ENCODE peak calls at places on chromosomes 6 and 20, in four cellular contexts. K, T, A and B are unnamed samples.

GRCh38 chr6:21382821-21383455 is 210.6 kb upstream of the SOX4 start:
- DNase-seq in K (no peak), T (no peak), A (no peak), B (no peak)

GRCh38 chr6:132811276-132811675 is 3.1 kb upstream of the RPS12 start:
- DNase-seq in K (no peak), T (no peak), A (peak), B (no peak)

GRCh38 chr6:1815827-1816452 is 206.2 kb downstream of the FOXC1 start:
- DNase-seq in K (no peak), T (no peak), A (no peak), B (no peak)

GRCh38 chr20:34680586-34680985 is 3.7 kb upstream of the PIGU start:
- DNase-seq in K (no peak), T (no peak), A (no peak), B (no peak)

GRCh38 chr6:127154509-127154908 is 36.0 kb downstream of the RSPO3 start:
- DNase-seq in K (no peak), T (no peak), A (no peak), B (no peak)

GRCh38 chr6:108562503-108562993 is 1.8 kb downstream of the FOXO3 start:
- DNase-seq in K (peak), T (no peak), A (peak), B (peak)

GRCh38 chr20:33746325-33746998 is 14.7 kb downstream of the ZNF341 start:
- DNase-seq in K (no peak), T (no peak), A (no peak), B (no peak)

GRCh38 chr6:112539355-112539754 is 192.2 kb downstream of the RFPL4B start:
- DNase-seq in K (no peak), T (no peak), A (no peak), B (no peak)

GRCh38 chr6:146650799-146651481 is 52.2 kb downstream of the ADGB start:
- DNase-seq in K (no peak), T (no peak), A (no peak), B (no peak)

GRCh38 chr6:106300944-106301343 is 24.6 kb downstream of the ATG5 start:
- DNase-seq in K (peak), T (peak), A (peak), B (no peak)

GRCh38 chr20:59948828-59949720 is 8.9 kb downstream of the FAM217B start:
- DNase-seq in K (peak), T (no peak), A (peak), B (peak)

GRCh38 chr6:25601797-25602679 is 50.0 kb upstream of the SCGN start:
- DNase-seq in K (peak), T (no peak), A (peak), B (peak)

GRCh38 chr6:53361549-53362031 is 12.8 kb upstream of the ELOVL5 start:
- DNase-seq in K (peak), T (peak), A (no peak), B (no peak)

GRCh38 chr20:39829713-39830112 is 859.3 kb downstream of the MAFB start:
- DNase-seq in K (no peak), T (peak), A (no peak), B (no peak)

GRCh38 chr20:46872315-46873211 is 22.1 kb upstream of the EYA2 start:
- DNase-seq in K (peak), T (no peak), A (no peak), B (no peak)

GRCh38 chr6:71481021-71481420 is 192.4 kb downstream of the OGFRL1 start:
- DNase-seq in K (no peak), T (no peak), A (no peak), B (no peak)

GRCh38 chr6:73451166-73452106 is 661 bp downstream of the CGAS start:
- DNase-seq in K (no peak), T (no peak), A (no peak), B (no peak)

GRCh38 chr20:43750774-43751166 is 24.0 kb upstream of the GTSF1L start:
- DNase-seq in K (no peak), T (no peak), A (no peak), B (no peak)

GRCh38 chr20:64083380-64084208 is 604 bp downstream of the LKAAEAR1 start:
- DNase-seq in K (peak), T (no peak), A (peak), B (peak)

GRCh38 chr6:70310063-70310694 is 7.3 kb upstream of the COL9A1 start:
- DNase-seq in K (peak), T (no peak), A (peak), B (peak)

GRCh38 chr6:37221585-37222124 is 35.9 kb upstream of the TBC1D22B start:
- DNase-seq in K (peak), T (no peak), A (no peak), B (no peak)

GRCh38 chr6:157629220-157629619 is 193.8 kb upstream of the SNX9 start:
- DNase-seq in K (no peak), T (no peak), A (no peak), B (no peak)

GRCh38 chr6:160088069-160088773 is 33.4 kb upstream of the SLC22A1 start:
- DNase-seq in K (peak), T (no peak), A (peak), B (peak)

GRCh38 chr20:39986231-39986904 is 702.7 kb downstream of the MAFB start:
- DNase-seq in K (no peak), T (no peak), A (no peak), B (no peak)

GRCh38 chr6:109284675-109285074 is 97.6 kb downstream of the CD164 start:
- DNase-seq in K (peak), T (no peak), A (no peak), B (no peak)

GRCh38 chr20:21681219-21681931 is 24.1 kb upstream of the PAX1 start:
- DNase-seq in K (no peak), T (no peak), A (no peak), B (no peak)

GRCh38 chr6:84728602-84729001 is 35.8 kb downstream of the TBX18 start:
- DNase-seq in K (peak), T (no peak), A (peak), B (peak)

GRCh38 chr6:93017213-93017612 is 402.1 kb downstream of the EPHA7 start:
- DNase-seq in K (no peak), T (no peak), A (peak), B (peak)

GRCh38 chr6:11769816-11770545 is 8.6 kb downstream of the ADTRP start:
- DNase-seq in K (peak), T (no peak), A (no peak), B (no peak)

GRCh38 chr6:85482206-85483040 is 32.5 kb downstream of the NT5E start:
- DNase-seq in K (no peak), T (no peak), A (no peak), B (no peak)

GRCh38 chr6:83378621-83379388 is 52.0 kb downstream of the ME1 start:
- DNase-seq in K (no peak), T (no peak), A (no peak), B (no peak)

GRCh38 chr20:2101935-2102584 is 433 bp downstream of the STK35 start:
- DNase-seq in K (peak), T (peak), A (peak), B (peak)

GRCh38 chr20:7627734-7628663 is 312.3 kb downstream of the HAO1 start:
- DNase-seq in K (no peak), T (no peak), A (no peak), B (no peak)

GRCh38 chr6:105675715-105676397 is 273.0 kb upstream of the PREP start:
- DNase-seq in K (no peak), T (no peak), A (no peak), B (no peak)

GRCh38 chr20:62248890-62249560 is 10.7 kb downstream of the OSBPL2 start:
- DNase-seq in K (no peak), T (no peak), A (no peak), B (no peak)

GRCh38 chr20:62255976-62256375 is 17.7 kb downstream of the OSBPL2 start:
- DNase-seq in K (no peak), T (no peak), A (no peak), B (no peak)

GRCh38 chr20:62252342-62252966 is 14.1 kb downstream of the OSBPL2 start:
- DNase-seq in K (no peak), T (no peak), A (no peak), B (no peak)

GRCh38 chr20:62254021-62254724 is 15.9 kb downstream of the OSBPL2 start:
- DNase-seq in K (no peak), T (no peak), A (no peak), B (no peak)

DNA sequence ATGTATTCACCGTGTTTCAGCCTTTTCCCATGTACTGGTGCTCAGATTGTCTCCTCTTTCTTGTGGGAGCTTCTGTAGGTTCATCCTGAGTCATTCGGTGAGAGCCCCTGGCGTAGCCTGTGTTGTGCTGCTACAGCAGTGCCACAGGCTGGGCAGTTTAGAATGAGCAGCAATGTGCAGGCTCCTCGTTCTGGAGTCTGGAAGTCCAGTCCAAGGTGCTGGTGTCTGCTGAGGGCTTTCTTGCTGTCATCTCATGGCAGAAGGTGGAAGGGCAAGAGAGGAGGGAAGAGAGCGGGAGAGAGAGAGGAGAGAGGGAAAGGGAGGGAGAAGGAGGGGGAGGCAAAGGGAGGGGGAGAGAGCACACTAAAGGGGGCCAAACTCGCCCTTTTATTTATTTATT is 15.1 kb downstream of the OSBPL2 start:
- DNase-seq in K (no peak), T (no peak), A (no peak), B (no peak)
- TF ChIP-seq TARDBP in K (no peak), T (no peak), A (no peak), B (no peak)

GRCh38 chr20:54345301-54345724 is 130.1 kb upstream of the DOK5 start:
- DNase-seq in K (no peak), T (peak), A (no peak), B (no peak)
- TF ChIP-seq BHLHE40 in K (no peak), T (no peak), A (no peak), B (no peak)

GRCh38 chr20:20037960-20038359 is 14.3 kb downstream of the CRNKL1 start:
- DNase-seq in K (no peak), T (no peak), A (no peak), B (no peak)
- TF ChIP-seq TARDBP in K (no peak), T (no peak), A (no peak), B (no peak)

GRCh38 chr20:38104283-38104682 is 60.8 kb downstream of the TGM2 start:
- DNase-seq in K (no peak), T (no peak), A (no peak), B (no peak)
- TF ChIP-seq BHLHE40 in K (no peak), T (no peak), A (no peak), B (no peak)

GRCh38 chr20:57627972-57628650 is 7.9 kb upstream of the ZBP1 start:
- DNase-seq in K (no peak), T (no peak), A (no peak), B (no peak)
- TF ChIP-seq TARDBP in K (no peak), T (no peak), A (no peak), B (no peak)

GRCh38 chr20:61802721-61803311 is 262.9 kb downstream of the TAF4 start:
- DNase-seq in K (no peak), T (no peak), A (no peak), B (no peak)
- TF ChIP-seq BHLHE40 in K (no peak), T (no peak), A (no peak), B (no peak)

GRCh38 chr6:155274533-155274932 is 10.7 kb downstream of the CLDN20 start:
- DNase-seq in K (no peak), T (no peak), A (no peak), B (no peak)

GRCh38 chr6:155272353-155273222 is 8.8 kb downstream of the CLDN20 start:
- DNase-seq in K (no peak), T (no peak), A (no peak), B (no peak)

GRCh38 chr6:155274106-155274505 is 10.3 kb downstream of the CLDN20 start:
- DNase-seq in K (no peak), T (no peak), A (no peak), B (no peak)

GRCh38 chr6:155271145-155271544 is 7.3 kb downstream of the CLDN20 start:
- DNase-seq in K (no peak), T (no peak), A (no peak), B (no peak)

GRCh38 chr6:155273438-155273837 is 9.6 kb downstream of the CLDN20 start:
- DNase-seq in K (peak), T (no peak), A (no peak), B (no peak)
- TF ChIP-seq TARDBP in K (no peak), T (no peak), A (no peak), B (no peak)

GRCh38 chr6:167804281-167805013 is 22.3 kb upstream of the AFDN start:
- DNase-seq in K (no peak), T (no peak), A (no peak), B (peak)

GRCh38 chr6:167801263-167801662 is 25.4 kb upstream of the AFDN start:
- DNase-seq in K (no peak), T (no peak), A (no peak), B (no peak)

GRCh38 chr6:167803816-167804215 is 22.9 kb upstream of the AFDN start:
- DNase-seq in K (no peak), T (no peak), A (no peak), B (peak)

GRCh38 chr6:167800549-167800948 is 26.2 kb upstream of the AFDN start:
- DNase-seq in K (no peak), T (no peak), A (no peak), B (no peak)

DNA sequence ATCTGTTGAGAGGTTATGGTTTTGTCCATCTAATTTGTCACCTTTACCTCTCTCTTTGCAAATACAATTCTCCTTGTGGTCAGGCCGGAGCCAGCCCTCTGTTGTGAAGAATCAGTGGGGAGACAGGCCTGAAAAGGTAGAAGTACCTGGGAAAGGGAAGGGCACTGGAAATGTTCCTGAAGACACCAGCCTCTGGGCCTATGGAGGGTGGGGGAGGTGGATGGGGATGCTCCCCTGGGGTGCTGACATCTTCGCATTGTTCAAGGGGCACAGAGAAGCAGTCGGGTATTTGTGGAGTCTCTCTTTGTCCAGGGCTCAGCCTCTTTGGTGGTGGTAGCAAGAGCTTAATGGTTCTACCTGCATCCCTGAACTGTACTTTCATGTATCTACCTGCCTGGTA is 24.4 kb upstream of the AFDN start:
- DNase-seq in K (no peak), T (no peak), A (no peak), B (no peak)
- TF ChIP-seq BHLHE40 in K (no peak), T (no peak), A (no peak), B (no peak)

GRCh38 chr20:45251884-45252571 is 2.3 kb downstream of the SLPI start:
- DNase-seq in K (no peak), T (no peak), A (no peak), B (no peak)

GRCh38 chr20:45254867-45255266 is 503 bp upstream of the SLPI start:
- DNase-seq in K (no peak), T (no peak), A (peak), B (no peak)

GRCh38 chr20:45257161-45257560 is 2.8 kb upstream of the SLPI start:
- DNase-seq in K (no peak), T (no peak), A (no peak), B (no peak)

GRCh38 chr20:45257711-45258110 is 3.3 kb upstream of the SLPI start:
- DNase-seq in K (no peak), T (no peak), A (no peak), B (no peak)

DNA sequence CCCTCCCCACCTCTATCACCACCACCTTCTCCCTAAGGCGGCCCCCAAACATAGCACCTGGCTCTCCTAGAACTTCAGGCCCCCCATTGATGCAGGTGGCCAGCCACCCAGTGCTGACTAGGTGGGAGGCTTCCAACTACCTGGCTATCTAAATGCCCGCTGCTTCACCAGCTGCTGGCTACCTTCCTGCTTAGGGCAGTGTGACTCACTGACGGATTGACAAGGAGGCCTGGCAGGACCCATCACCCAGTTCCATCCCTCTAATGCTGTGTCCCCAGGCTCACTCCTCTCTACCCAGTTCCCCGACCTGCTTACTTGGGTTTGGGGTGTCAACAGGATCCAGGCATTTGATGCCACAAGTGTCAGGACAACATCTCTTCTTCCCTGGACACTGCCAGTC is 1.1 kb downstream of the SLPI start:
- DNase-seq in K (no peak), T (no peak), A (no peak), B (no peak)
- TF ChIP-seq TARDBP in K (no peak), T (no peak), A (no peak), B (no peak)

GRCh38 chr6:152745509-152746171 is 5.0 kb upstream of the VIP start:
- DNase-seq in K (no peak), T (no peak), A (no peak), B (no peak)

GRCh38 chr6:152749336-152749735 is 1.3 kb upstream of the VIP start:
- DNase-seq in K (no peak), T (no peak), A (no peak), B (no peak)

GRCh38 chr6:152750694-152751093 is at the start of gene VIP:
- DNase-seq in K (peak), T (no peak), A (peak), B (peak)

GRCh38 chr6:152746172-152746553 is 4.4 kb upstream of the VIP start:
- DNase-seq in K (no peak), T (no peak), A (peak), B (no peak)

GRCh38 chr6:152748843-152749242 is 1.8 kb upstream of the VIP start:
- DNase-seq in K (peak), T (no peak), A (no peak), B (no peak)
- TF ChIP-seq BHLHE40 in K (no peak), T (no peak), A (no peak), B (no peak)